ENCODE peak calls at places on chromosome 1, in nine cellular contexts. One of them, this sample, is unnamed.

GRCh38 chr1:175303308-175303707 is 110.7 kb upstream of the KIAA0040 start:
- DNase-seq in H9: no peak
- DNase-seq in neural progenitor cell: no peak
- DNase-seq in ascending aorta: no peak
- DNase-seq in A549: no peak
- DNase-seq in fibroblast of lung: no peak
- DNase-seq in PC-3: no peak
- DNase-seq in upper lobe of right lung: no peak
- DNase-seq in uterus: no peak
- DNase-seq in this sample: no peak

GRCh38 chr1:221284028-221284427 is 404.8 kb downstream of the HLX start:
- DNase-seq in A549: no peak
- DNase-seq in ascending aorta: no peak
- DNase-seq in upper lobe of right lung: no peak
- DNase-seq in fibroblast of lung: peak; percentile 94
- DNase-seq in H9: no peak
- DNase-seq in PC-3: peak; percentile 74
- DNase-seq in neural progenitor cell: no peak
- DNase-seq in uterus: no peak
- DNase-seq in this sample: no peak

GRCh38 chr1:172089768-172090510 is 248.6 kb downstream of the DNM3 start:
- DNase-seq in uterus: peak; percentile 61
- DNase-seq in fibroblast of lung: peak; percentile 47
- DNase-seq in PC-3: peak; percentile 94
- DNase-seq in H9: peak; percentile 69
- DNase-seq in neural progenitor cell: peak; percentile 67
- DNase-seq in upper lobe of right lung: peak; percentile 81
- DNase-seq in A549: peak; percentile 23
- DNase-seq in ascending aorta: peak; percentile 71
- DNase-seq in this sample: no peak

GRCh38 chr1:245129811-245130210 is 25.0 kb upstream of the KIF26B start:
- DNase-seq in fibroblast of lung: peak; percentile 47
- DNase-seq in H9: no peak
- DNase-seq in upper lobe of right lung: peak; percentile 31
- DNase-seq in PC-3: no peak
- DNase-seq in ascending aorta: no peak
- DNase-seq in neural progenitor cell: no peak
- DNase-seq in A549: no peak
- DNase-seq in uterus: no peak
- DNase-seq in this sample: no peak

GRCh38 chr1:27664291-27664690 is 7.7 kb downstream of the IFI6 start:
- DNase-seq in neural progenitor cell: no peak
- DNase-seq in uterus: no peak
- DNase-seq in fibroblast of lung: no peak
- DNase-seq in ascending aorta: no peak
- DNase-seq in H9: peak; percentile 54
- DNase-seq in A549: no peak
- DNase-seq in PC-3: no peak
- DNase-seq in upper lobe of right lung: no peak
- DNase-seq in this sample: peak; percentile 64

GRCh38 chr1:74673351-74674111 is at the start of gene ERICH3:
- DNase-seq in A549: no peak
- DNase-seq in H9: peak; percentile 40
- DNase-seq in uterus: no peak
- DNase-seq in upper lobe of right lung: no peak
- DNase-seq in ascending aorta: no peak
- DNase-seq in PC-3: no peak
- DNase-seq in neural progenitor cell: peak; percentile 27
- DNase-seq in fibroblast of lung: peak; percentile 35
- DNase-seq in this sample: no peak

GRCh38 chr1:15836772-15837669 is 10.5 kb upstream of the SPEN start:
- DNase-seq in H9: peak; percentile 59
- DNase-seq in neural progenitor cell: peak; percentile 25
- DNase-seq in A549: no peak
- DNase-seq in ascending aorta: peak; percentile 71
- DNase-seq in PC-3: no peak
- DNase-seq in fibroblast of lung: no peak
- DNase-seq in uterus: peak; percentile 34
- DNase-seq in upper lobe of right lung: peak; percentile 91
- DNase-seq in this sample: peak; percentile 63

GRCh38 chr1:116431870-116432500 is 58.9 kb downstream of the ATP1A1 start:
- DNase-seq in A549: no peak
- DNase-seq in fibroblast of lung: no peak
- DNase-seq in PC-3: no peak
- DNase-seq in neural progenitor cell: no peak
- DNase-seq in upper lobe of right lung: no peak
- DNase-seq in H9: no peak
- DNase-seq in ascending aorta: no peak
- DNase-seq in uterus: no peak
- DNase-seq in this sample: no peak

GRCh38 chr1:63690966-63691365 is 82.9 kb upstream of the ROR1 start:
- DNase-seq in H9: no peak
- DNase-seq in A549: no peak
- DNase-seq in uterus: no peak
- DNase-seq in PC-3: no peak
- DNase-seq in fibroblast of lung: no peak
- DNase-seq in upper lobe of right lung: no peak
- DNase-seq in neural progenitor cell: no peak
- DNase-seq in ascending aorta: no peak
- DNase-seq in this sample: no peak

GRCh38 chr1:192445849-192446489 is 129.2 kb downstream of the RGS21 start:
- DNase-seq in upper lobe of right lung: no peak
- DNase-seq in uterus: peak; percentile 44
- DNase-seq in neural progenitor cell: peak; percentile 36
- DNase-seq in A549: no peak
- DNase-seq in PC-3: peak; percentile 61
- DNase-seq in ascending aorta: peak; percentile 69
- DNase-seq in fibroblast of lung: peak; percentile 40
- DNase-seq in H9: no peak
- DNase-seq in this sample: no peak

GRCh38 chr1:111837398-111837797 is 81.7 kb downstream of the DDX20 start:
- DNase-seq in PC-3: no peak
- DNase-seq in H9: no peak
- DNase-seq in uterus: no peak
- DNase-seq in ascending aorta: no peak
- DNase-seq in A549: no peak
- DNase-seq in fibroblast of lung: no peak
- DNase-seq in upper lobe of right lung: no peak
- DNase-seq in neural progenitor cell: no peak
- DNase-seq in this sample: no peak

GRCh38 chr1:91765293-91765692 is 120.7 kb downstream of the TGFBR3 start:
- DNase-seq in A549: no peak
- DNase-seq in uterus: no peak
- DNase-seq in H9: no peak
- DNase-seq in ascending aorta: peak; percentile 46
- DNase-seq in PC-3: no peak
- DNase-seq in neural progenitor cell: no peak
- DNase-seq in upper lobe of right lung: no peak
- DNase-seq in fibroblast of lung: no peak
- DNase-seq in this sample: no peak

GRCh38 chr1:153963030-153963849 is at the start of gene SLC39A1:
- DNase-seq in A549: peak; percentile 95
- DNase-seq in PC-3: peak; percentile 100
- DNase-seq in neural progenitor cell: peak; percentile 99
- DNase-seq in fibroblast of lung: peak; percentile 95
- DNase-seq in uterus: peak; percentile 99
- DNase-seq in ascending aorta: peak; percentile 99
- DNase-seq in upper lobe of right lung: peak; percentile 99
- DNase-seq in H9: peak; percentile 99
- DNase-seq in this sample: peak; percentile 98

GRCh38 chr1:13754510-13755103 is 54.6 kb downstream of the PRDM2 start:
- DNase-seq in A549: no peak
- DNase-seq in H9: no peak
- DNase-seq in ascending aorta: no peak
- DNase-seq in neural progenitor cell: no peak
- DNase-seq in upper lobe of right lung: no peak
- DNase-seq in fibroblast of lung: peak; percentile 46
- DNase-seq in PC-3: peak; percentile 10
- DNase-seq in uterus: no peak
- DNase-seq in this sample: peak; percentile 56

GRCh38 chr1:13754003-13754402 is 54.0 kb downstream of the PRDM2 start:
- DNase-seq in neural progenitor cell: no peak
- DNase-seq in A549: no peak
- DNase-seq in ascending aorta: no peak
- DNase-seq in uterus: no peak
- DNase-seq in PC-3: no peak
- DNase-seq in upper lobe of right lung: no peak
- DNase-seq in fibroblast of lung: no peak
- DNase-seq in H9: no peak
- DNase-seq in this sample: no peak

GRCh38 chr1:13751458-13751871 is 51.5 kb downstream of the PRDM2 start:
- DNase-seq in A549: no peak
- DNase-seq in uterus: no peak
- DNase-seq in neural progenitor cell: no peak
- DNase-seq in H9: no peak
- DNase-seq in upper lobe of right lung: no peak
- DNase-seq in ascending aorta: no peak
- DNase-seq in fibroblast of lung: no peak
- DNase-seq in PC-3: no peak
- DNase-seq in this sample: no peak

GRCh38 chr1:13751985-13752384 is 52.0 kb downstream of the PRDM2 start:
- DNase-seq in upper lobe of right lung: no peak
- DNase-seq in neural progenitor cell: no peak
- DNase-seq in A549: no peak
- DNase-seq in ascending aorta: no peak
- DNase-seq in fibroblast of lung: no peak
- DNase-seq in uterus: no peak
- DNase-seq in H9: no peak
- DNase-seq in PC-3: no peak
- DNase-seq in this sample: no peak

GRCh38 chr1:13752852-13753251 is 52.9 kb downstream of the PRDM2 start:
- DNase-seq in uterus: no peak
- DNase-seq in neural progenitor cell: no peak
- DNase-seq in A549: no peak
- DNase-seq in fibroblast of lung: no peak
- DNase-seq in PC-3: no peak
- DNase-seq in ascending aorta: no peak
- DNase-seq in upper lobe of right lung: no peak
- DNase-seq in H9: no peak
- DNase-seq in this sample: no peak
- H3K4me1 ChIP-seq in uterus: peaks cover 8% of the 10 kb centered on the region
- H3K4me1 ChIP-seq in neural progenitor cell: peaks cover 17% of the 10 kb centered on the region
- H3K4me1 ChIP-seq in A549: peaks cover 24% of the 10 kb centered on the region
- H3K4me1 ChIP-seq in fibroblast of lung: peaks cover 6% of the 10 kb centered on the region
- H3K4me1 ChIP-seq in PC-3: peaks cover 37% of the 10 kb centered on the region
- H3K4me1 ChIP-seq in ascending aorta: no peaks in the 10 kb centered on the region
- H3K4me1 ChIP-seq in upper lobe of right lung: peaks cover 46% of the 10 kb centered on the region
- H3K4me1 ChIP-seq in H9: no peaks in the 10 kb centered on the region
- H3K4me1 ChIP-seq in this sample: peaks cover 78% of the 10 kb centered on the region

DNA sequence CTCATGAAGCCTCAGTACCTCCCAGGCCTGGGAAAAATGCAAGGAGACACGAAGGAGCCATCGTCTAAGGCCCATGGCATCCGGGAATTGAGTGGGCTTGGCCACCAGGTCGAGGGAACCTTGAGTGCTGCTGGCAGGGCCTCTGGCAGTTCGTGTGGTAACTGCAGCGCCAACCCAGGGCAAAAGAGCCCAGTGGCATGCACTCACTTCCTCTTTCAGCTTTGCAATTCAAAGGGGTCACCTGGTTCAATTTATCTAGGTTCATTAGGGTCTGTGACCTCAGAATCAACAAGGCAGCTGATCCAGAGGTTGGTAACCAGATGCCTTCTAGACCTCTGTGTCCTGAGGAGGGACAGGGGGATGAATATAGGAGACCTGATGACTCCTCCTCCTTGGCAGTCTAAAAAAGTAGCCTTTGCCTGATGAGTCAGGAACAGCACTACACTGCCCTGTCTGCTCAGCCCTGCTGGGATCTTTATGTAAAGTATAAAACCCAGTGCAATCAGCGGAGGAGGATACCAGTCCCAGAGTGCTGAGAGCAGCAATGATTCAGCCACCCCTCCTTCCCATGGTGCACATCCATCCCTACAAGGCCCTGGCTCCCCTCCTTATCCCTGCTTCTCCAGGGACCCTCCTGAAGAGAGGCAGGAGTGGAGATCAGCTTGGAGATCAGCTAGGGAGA is 11.1 kb upstream of the FMOD start:
- DNase-seq in A549: no peak
- DNase-seq in PC-3: peak; percentile 32
- DNase-seq in neural progenitor cell: no peak
- DNase-seq in fibroblast of lung: peak; percentile 49
- DNase-seq in upper lobe of right lung: no peak
- DNase-seq in ascending aorta: no peak
- DNase-seq in uterus: peak; percentile 69
- DNase-seq in H9: no peak
- DNase-seq in this sample: no peak
- H3K4me1 ChIP-seq in A549: no peaks in the 10 kb centered on the region
- H3K4me1 ChIP-seq in PC-3: no peaks in the 10 kb centered on the region
- H3K4me1 ChIP-seq in neural progenitor cell: peaks cover 22% of the 10 kb centered on the region
- H3K4me1 ChIP-seq in fibroblast of lung: no peaks in the 10 kb centered on the region
- H3K4me1 ChIP-seq in upper lobe of right lung: no peaks in the 10 kb centered on the region
- H3K4me1 ChIP-seq in ascending aorta: no peaks in the 10 kb centered on the region
- H3K4me1 ChIP-seq in uterus: peaks cover 4% of the 10 kb centered on the region
- H3K4me1 ChIP-seq in H9: peaks cover 4% of the 10 kb centered on the region
- H3K4me1 ChIP-seq in this sample: no peaks in the 10 kb centered on the region

DNA sequence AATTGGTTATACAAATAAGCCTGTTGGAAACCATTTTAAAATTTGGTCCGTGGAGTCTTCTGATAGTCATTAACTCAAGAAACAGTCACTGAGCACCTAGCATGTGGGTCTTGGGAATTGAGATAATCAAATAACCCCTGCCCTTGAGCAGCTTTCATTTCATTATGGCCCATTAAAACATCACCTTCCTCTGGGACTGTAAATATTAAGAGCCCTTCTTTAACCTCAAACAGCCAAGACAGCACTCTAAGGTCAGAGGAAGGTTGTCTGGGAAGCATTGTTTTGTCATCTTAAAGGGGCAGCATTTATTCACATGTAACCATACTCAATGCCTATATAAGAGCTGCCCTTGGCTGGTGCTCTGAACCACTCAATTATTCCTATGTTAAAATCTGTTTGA is 610.3 kb upstream of the USP24 start:
- DNase-seq in uterus: no peak
- DNase-seq in A549: no peak
- DNase-seq in upper lobe of right lung: no peak
- DNase-seq in neural progenitor cell: no peak
- DNase-seq in ascending aorta: no peak
- DNase-seq in PC-3: no peak
- DNase-seq in fibroblast of lung: no peak
- DNase-seq in H9: no peak
- DNase-seq in this sample: no peak
- H3K4me1 ChIP-seq in uterus: no peaks in the 10 kb centered on the region
- H3K4me1 ChIP-seq in A549: peaks cover 14% of the 10 kb centered on the region
- H3K4me1 ChIP-seq in upper lobe of right lung: no peaks in the 10 kb centered on the region
- H3K4me1 ChIP-seq in neural progenitor cell: no peaks in the 10 kb centered on the region
- H3K4me1 ChIP-seq in ascending aorta: no peaks in the 10 kb centered on the region
- H3K4me1 ChIP-seq in PC-3: peaks cover 21% of the 10 kb centered on the region
- H3K4me1 ChIP-seq in fibroblast of lung: peaks cover 11% of the 10 kb centered on the region
- H3K4me1 ChIP-seq in H9: no peaks in the 10 kb centered on the region
- H3K4me1 ChIP-seq in this sample: peaks cover 3% of the 10 kb centered on the region

DNA sequence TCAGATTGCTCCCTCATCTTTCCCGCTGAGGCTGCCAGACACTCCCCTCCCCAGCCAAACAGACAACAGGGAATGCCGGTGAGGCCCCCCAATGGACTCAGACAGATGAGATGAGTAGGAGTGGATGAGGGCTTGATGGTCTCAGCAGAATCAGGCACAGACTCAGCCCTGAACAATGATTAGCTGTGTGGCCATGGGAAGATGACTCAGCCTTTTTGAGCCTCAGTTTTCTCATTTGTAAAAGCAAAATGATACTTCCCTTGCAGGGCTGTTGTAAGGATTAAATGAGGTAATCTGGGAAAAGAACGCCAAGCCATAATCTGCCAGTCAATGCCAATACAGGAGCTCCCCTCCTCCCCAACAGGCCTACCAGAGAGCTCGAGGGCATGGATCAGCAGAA is 12.4 kb downstream of the C1orf198 start:
- DNase-seq in H9: no peak
- DNase-seq in upper lobe of right lung: no peak
- DNase-seq in fibroblast of lung: peak; percentile 78
- DNase-seq in PC-3: no peak
- DNase-seq in neural progenitor cell: no peak
- DNase-seq in uterus: no peak
- DNase-seq in A549: no peak
- DNase-seq in ascending aorta: no peak
- DNase-seq in this sample: no peak
- H3K4me1 ChIP-seq in H9: peaks cover 1% of the 10 kb centered on the region
- H3K4me1 ChIP-seq in upper lobe of right lung: peaks cover 61% of the 10 kb centered on the region
- H3K4me1 ChIP-seq in fibroblast of lung: peaks cover 25% of the 10 kb centered on the region
- H3K4me1 ChIP-seq in PC-3: peaks cover 2% of the 10 kb centered on the region
- H3K4me1 ChIP-seq in neural progenitor cell: peaks cover 57% of the 10 kb centered on the region
- H3K4me1 ChIP-seq in uterus: no peaks in the 10 kb centered on the region
- H3K4me1 ChIP-seq in A549: peaks cover 16% of the 10 kb centered on the region
- H3K4me1 ChIP-seq in ascending aorta: peaks cover 23% of the 10 kb centered on the region
- H3K4me1 ChIP-seq in this sample: peaks cover 39% of the 10 kb centered on the region